ENCODE peak calls at places on chromosomes 11 and 22, in eight cellular contexts. X is right cardiac atrium; V is effector memory CD4-positive, alpha-beta T cell; H is psoas muscle; L is trophoblast cell; Z is GM23248; T is fibroblast of lung; J is IMR-90. B is an unnamed sample. For H3K27me3 and H3K4me1, the result is how much of the 10 kb centered on the place peaks cover.

GRCh38 chr22:47044722-47045545 is 282.5 kb downstream of the TBC1D22A start:
- DNase-seq in X (peak), V (no peak), H (peak), L (no peak), Z (no peak), T (no peak), J (no peak), B (no peak)

GRCh38 chr11:72141066-72141465 is 5.5 kb downstream of the FOLR3 start:
- DNase-seq in X (no peak), V (no peak), H (no peak), L (peak), Z (peak), T (peak), J (peak), B (no peak)

GRCh38 chr11:82814379-82814778 is 80.7 kb upstream of the FAM181B start:
- DNase-seq in X (no peak), V (no peak), H (no peak), L (no peak), Z (no peak), T (no peak), J (no peak), B (no peak)

GRCh38 chr11:12845739-12846358 is 163.3 kb upstream of the RASSF10 start:
- DNase-seq in X (peak), V (no peak), H (peak), L (no peak), Z (peak), T (peak), J (peak), B (no peak)

GRCh38 chr22:30928401-30928800 is 40.2 kb downstream of the MORC2 start:
- DNase-seq in X (no peak), V (no peak), H (no peak), L (no peak), Z (no peak), T (no peak), J (no peak), B (no peak)

GRCh38 chr22:24937114-24937513 is 9.4 kb downstream of the LHFPL7 start:
- DNase-seq in X (no peak), V (no peak), H (no peak), L (peak), Z (peak), T (peak), J (no peak), B (no peak)

GRCh38 chr22:17369553-17370035 is 334 bp downstream of the CECR2 start:
- DNase-seq in X (peak), V (no peak), H (peak), L (peak), Z (peak), T (no peak), J (no peak), B (peak)

GRCh38 chr11:36235750-36236149 is 53.5 kb downstream of the COMMD9 start:
- DNase-seq in X (no peak), V (no peak), H (no peak), L (no peak), Z (peak), T (peak), J (peak), B (no peak)

GRCh38 chr11:43879789-43880639 is 617 bp upstream of the ALKBH3 start:
- DNase-seq in X (no peak), V (no peak), H (no peak), L (no peak), Z (no peak), T (no peak), J (no peak), B (no peak)

GRCh38 chr11:17298302-17298701 is 21.8 kb downstream of the NUCB2 start:
- DNase-seq in X (no peak), V (no peak), H (no peak), L (no peak), Z (no peak), T (no peak), J (peak), B (no peak)

GRCh38 chr22:38415561-38416321 is 39.3 kb downstream of the KCNJ4 start:
- DNase-seq in X (peak), V (no peak), H (peak), L (no peak), Z (no peak), T (no peak), J (no peak), B (no peak)

GRCh38 chr11:94926271-94926625 is 47.1 kb downstream of the CWC15 start:
- DNase-seq in X (no peak), V (no peak), H (no peak), L (no peak), Z (peak), T (peak), J (peak), B (no peak)

GRCh38 chr11:119207300-119207570 is 1.1 kb downstream of the CBL start:
- DNase-seq in X (no peak), V (no peak), H (no peak), L (no peak), Z (peak), T (peak), J (no peak), B (no peak)

GRCh38 chr11:69300124-69301032 is 6.4 kb downstream of the MYEOV start:
- DNase-seq in X (peak), V (no peak), H (no peak), L (no peak), Z (peak), T (peak), J (peak), B (no peak)

GRCh38 chr11:46160100-46160499 is 38.8 kb upstream of the PHF21A start:
- DNase-seq in X (no peak), V (no peak), H (no peak), L (peak), Z (no peak), T (no peak), J (no peak), B (no peak)

GRCh38 chr22:17563936-17564391 is 666 bp downstream of the SLC25A18 start:
- DNase-seq in X (no peak), V (no peak), H (no peak), L (no peak), Z (peak), T (peak), J (peak), B (no peak)

GRCh38 chr11:102026217-102026616 is 21.0 kb upstream of the CFAP300 start:
- DNase-seq in X (no peak), V (no peak), H (no peak), L (peak), Z (no peak), T (no peak), J (no peak), B (peak)

GRCh38 chr11:61762798-61763197 is 10.4 kb downstream of the MYRF start:
- DNase-seq in X (no peak), V (no peak), H (no peak), L (no peak), Z (no peak), T (no peak), J (no peak), B (no peak)

GRCh38 chr11:43868852-43869567 is 11.6 kb upstream of the ALKBH3 start:
- DNase-seq in X (no peak), V (no peak), H (no peak), L (no peak), Z (peak), T (peak), J (peak), B (no peak)

GRCh38 chr11:2996976-2997375 is 4.8 kb upstream of the NAP1L4 start:
- DNase-seq in X (no peak), V (no peak), H (no peak), L (no peak), Z (no peak), T (no peak), J (no peak), B (no peak)

GRCh38 chr11:108032800-108033199 is 24.1 kb downstream of the CUL5 start:
- DNase-seq in X (no peak), V (no peak), H (no peak), L (no peak), Z (no peak), T (no peak), J (no peak), B (no peak)

GRCh38 chr22:30453731-30454510 is 17.9 kb downstream of the SEC14L3 start:
- DNase-seq in X (no peak), V (no peak), H (no peak), L (no peak), Z (peak), T (no peak), J (no peak), B (peak)

GRCh38 chr22:35313311-35314121 is 13.8 kb downstream of the TOM1 start:
- DNase-seq in X (no peak), V (no peak), H (peak), L (peak), Z (peak), T (peak), J (peak), B (no peak)

GRCh38 chr22:49450521-49450920 is 377.2 kb downstream of the BRD1 start:
- DNase-seq in X (no peak), V (no peak), H (no peak), L (peak), Z (no peak), T (no peak), J (no peak), B (no peak)
- H3K27me3 ChIP-seq in X (under half), V (under half), H (under half), L (under half), Z (under half), T (under half), J (under half), B (under half)

GRCh38 chr11:120401506-120401905 is 65.3 kb downstream of the ARHGEF12 start:
- DNase-seq in X (no peak), V (no peak), H (no peak), L (no peak), Z (no peak), T (peak), J (no peak), B (no peak)
- H3K4me3 ChIP-seq in X (no peak), V (no peak), H (peak), L (no peak), Z (peak), T (peak), J (no peak), B (no peak)

DNA sequence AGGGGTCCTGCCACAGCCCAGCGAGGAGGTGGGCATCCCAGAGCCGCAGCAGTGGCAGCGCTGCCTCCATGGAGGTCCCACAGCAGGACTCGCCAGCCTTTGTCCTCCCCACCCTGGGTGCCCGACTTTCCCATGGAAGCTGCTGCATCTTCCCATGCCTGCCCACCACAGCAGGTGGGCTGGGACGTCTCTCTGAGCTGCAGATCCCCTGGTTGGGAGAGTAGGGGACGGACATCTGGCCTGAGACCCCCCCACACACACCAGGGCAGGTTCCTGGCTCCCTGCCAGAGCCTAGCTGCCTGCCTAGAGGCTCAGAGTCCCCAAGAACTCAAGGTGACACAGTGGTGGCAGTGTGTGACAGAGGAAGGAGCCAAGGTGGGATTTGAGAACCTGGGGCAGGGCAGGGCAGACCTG is 21.5 kb upstream of the PRR5 start:
- DNase-seq in X (peak), V (no peak), H (no peak), L (no peak), Z (no peak), T (no peak), J (no peak), B (no peak)
- H3K4me1 ChIP-seq in X (under half), V (under half), H (under half), L (under half), Z (under half), T (under half), J (under half), B (under half)

GRCh38 chr11:78418584-78419211 is 1.1 kb upstream of the GAB2 start:
- DNase-seq in X (no peak), V (no peak), H (no peak), L (peak), Z (peak), T (no peak), J (peak), B (no peak)

GRCh38 chr11:78417175-78417887 is at the start of gene GAB2:
- DNase-seq in X (no peak), V (peak), H (no peak), L (peak), Z (no peak), T (no peak), J (no peak), B (no peak)

GRCh38 chr11:78416285-78417174 is 1.1 kb downstream of the GAB2 start:
- DNase-seq in X (peak), V (peak), H (peak), L (peak), Z (peak), T (peak), J (peak), B (peak)

GRCh38 chr11:78419327-78419726 is 1.7 kb upstream of the GAB2 start:
- DNase-seq in X (peak), V (no peak), H (peak), L (peak), Z (peak), T (peak), J (peak), B (no peak)

DNA sequence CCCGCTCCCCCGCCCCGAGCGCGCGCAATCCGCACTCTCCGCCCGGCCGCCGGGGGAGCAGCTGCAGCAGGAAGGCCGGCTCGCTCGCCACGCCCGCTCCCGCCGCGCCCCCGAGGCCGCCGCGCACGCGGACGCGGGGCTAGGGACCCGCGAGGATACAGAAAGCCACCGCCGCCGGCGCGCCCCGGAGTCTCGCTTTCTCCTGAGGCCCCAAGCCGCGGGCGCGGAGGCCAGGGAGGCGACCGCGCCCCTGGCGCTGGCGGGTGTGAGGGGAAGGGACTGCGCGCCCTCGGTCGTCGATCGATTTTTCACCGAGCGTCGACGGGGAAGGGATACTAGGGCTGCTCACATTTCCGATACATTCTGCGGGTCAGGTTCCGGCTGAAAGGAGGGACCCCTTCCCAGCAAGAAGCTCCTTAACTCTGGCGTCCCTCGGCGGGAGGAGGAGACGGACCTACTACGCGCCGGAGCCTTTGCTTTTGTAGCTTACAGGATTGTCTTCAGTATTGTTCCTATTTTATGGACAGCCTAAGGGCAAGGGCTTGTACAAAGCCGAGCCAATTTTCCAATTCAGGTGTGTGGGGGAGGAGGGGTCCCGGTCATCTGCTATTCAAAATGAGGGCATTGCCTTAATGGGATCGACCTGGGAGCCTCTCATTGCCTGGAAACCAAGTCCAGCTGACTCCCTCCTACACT is 416 bp upstream of the GAB2 start:
- DNase-seq in X (peak), V (peak), H (peak), L (peak), Z (peak), T (peak), J (peak), B (peak)
- H3K27me3 ChIP-seq in X (under half), V (under half), H (under half), L (under half), Z (under half), T (under half), J (under half), B (under half)

DNA sequence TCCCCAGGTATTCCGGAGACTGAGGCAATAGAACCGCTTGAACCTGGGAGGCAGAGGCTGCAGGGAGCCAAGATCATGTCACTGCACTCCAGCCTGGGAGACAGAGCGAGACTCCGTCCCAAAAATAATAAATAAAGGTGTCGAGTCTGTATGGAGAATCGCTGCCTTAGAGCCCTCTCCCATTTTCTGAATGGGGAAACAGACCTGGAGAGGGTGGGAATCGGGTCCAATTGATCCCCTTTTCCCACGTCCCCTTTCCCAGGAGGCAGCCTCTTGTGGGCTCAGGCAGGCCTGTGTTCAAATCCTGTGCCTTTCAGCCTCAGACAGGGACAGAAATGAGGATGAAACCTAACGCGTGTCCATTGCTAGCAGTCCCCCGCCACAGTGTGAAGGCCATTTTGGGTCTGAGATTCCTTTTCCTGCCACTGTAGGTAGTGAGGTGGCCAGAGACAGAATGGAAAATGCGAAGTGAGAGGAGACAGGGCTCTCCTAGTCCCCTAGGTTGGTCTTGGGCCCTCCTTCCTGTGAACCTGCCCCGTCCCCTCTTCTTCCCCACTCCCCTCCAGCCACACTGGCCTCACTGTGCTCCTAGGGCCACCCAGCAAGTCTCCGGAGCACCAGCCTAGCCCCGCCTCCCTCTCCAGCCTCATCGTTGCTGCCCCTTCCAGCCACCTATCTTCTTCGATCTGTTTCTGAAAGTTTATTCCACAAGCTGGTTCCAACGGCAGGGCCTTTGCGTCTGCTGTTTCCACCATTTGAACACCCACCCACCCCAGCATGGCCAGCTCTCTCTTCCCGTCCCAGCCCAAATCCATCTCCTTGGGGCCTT is 2.7 kb upstream of the POLDIP3 start:
- DNase-seq in X (peak), V (no peak), H (no peak), L (peak), Z (no peak), T (no peak), J (no peak), B (no peak)
- H3K4me3 ChIP-seq in X (no peak), V (no peak), H (no peak), L (no peak), Z (no peak), T (no peak), J (no peak), B (no peak)

GRCh38 chr11:35122308-35122707 is 16.7 kb upstream of the CD44 start:
- DNase-seq in X (no peak), V (no peak), H (no peak), L (no peak), Z (no peak), T (no peak), J (no peak), B (no peak)
- H3K4me1 ChIP-seq in X (under half), V (under half), H (under half), L (under half), Z (under half), T (under half), J (under half), B (under half)

GRCh38 chr11:28488336-28488735 is 380.1 kb downstream of the METTL15 start:
- DNase-seq in X (no peak), V (no peak), H (no peak), L (no peak), Z (no peak), T (no peak), J (no peak), B (no peak)
- H3K27me3 ChIP-seq in X (under half), V (under half), H (under half), L (under half), Z (under half), T (under half), J (under half), B (under half)

DNA sequence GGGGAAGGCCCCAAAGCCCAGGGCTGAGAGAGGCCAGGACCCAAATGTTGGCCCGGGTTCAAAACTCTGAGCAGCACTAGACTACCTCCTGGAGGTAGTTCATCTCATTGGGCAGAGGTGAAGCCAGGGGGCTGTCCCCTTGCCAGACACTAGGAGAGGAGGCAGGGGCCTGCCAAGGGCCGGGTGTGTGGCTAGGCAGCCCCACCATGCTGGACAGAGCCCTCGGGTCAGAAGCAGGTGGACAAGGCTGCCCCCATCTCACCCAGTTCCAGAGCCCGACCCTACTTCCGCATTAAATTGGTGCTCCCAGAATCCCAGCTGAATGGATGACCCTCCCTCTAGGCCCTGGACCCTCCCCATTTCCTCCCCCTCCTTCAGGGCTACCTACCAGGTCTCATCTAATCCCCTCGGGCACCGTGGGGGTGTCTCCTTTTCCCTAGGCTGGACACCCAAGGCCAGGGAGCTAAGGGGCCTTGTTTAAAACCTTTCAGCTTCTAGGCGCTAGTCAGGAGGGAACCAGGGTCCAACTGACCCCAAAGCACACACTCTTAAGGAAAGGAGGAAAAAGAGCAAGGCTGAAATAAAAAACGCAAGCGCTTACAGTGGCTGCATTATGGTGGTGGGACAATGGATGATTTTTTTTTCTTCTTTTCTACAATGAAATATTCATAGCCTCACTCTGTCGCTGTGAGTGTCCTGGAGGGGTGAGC is 72.1 kb upstream of the TCF20 start:
- DNase-seq in X (no peak), V (no peak), H (no peak), L (no peak), Z (no peak), T (no peak), J (no peak), B (no peak)
- H3K4me3 ChIP-seq in X (no peak), V (peak), H (peak), L (no peak), Z (no peak), T (peak), J (peak), B (no peak)

DNA sequence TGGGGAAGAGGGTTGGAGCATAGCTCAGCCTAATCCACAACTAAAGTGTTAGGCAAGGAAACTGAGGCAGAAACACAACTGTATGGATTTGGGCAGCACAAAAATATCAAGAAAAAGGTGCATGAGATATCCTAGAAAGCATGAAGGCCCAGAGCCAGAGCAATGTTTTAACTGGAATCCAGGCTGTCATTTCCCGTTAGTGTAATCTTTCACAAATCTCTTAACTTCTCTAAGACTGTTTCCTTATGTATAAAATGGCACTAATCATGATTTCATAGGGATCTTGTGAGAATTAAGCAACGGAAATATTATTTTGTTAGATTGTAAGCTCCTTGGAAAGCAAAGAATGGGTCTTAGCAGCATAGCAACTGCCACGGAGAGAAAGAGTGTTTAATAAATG is 14.6 kb upstream of the SYTL2 start:
- DNase-seq in X (no peak), V (no peak), H (no peak), L (no peak), Z (no peak), T (no peak), J (no peak), B (no peak)
- H3K4me1 ChIP-seq in X (under half), V (half or more), H (under half), L (under half), Z (under half), T (under half), J (under half), B (under half)